ENCODE peak calls at places on chromosomes 4 and X, in five cellular contexts. One of them, this sample, is unnamed.
A peak's percentile ranks its signal among the peaks of the same experiment; 100 is the strongest.

GRCh38 chr4:150722908-150723362 is 141.0 kb downstream of the MAB21L2 start:
- DNase-seq in psoas muscle: peak; percentile 73
- DNase-seq in uterus: peak; percentile 23
- DNase-seq in AG04450: no peak
- DNase-seq in neural crest cell: no peak
- DNase-seq in this sample: no peak

GRCh38 chrX:42119076-42119475 is 195.7 kb upstream of the CASK start:
- DNase-seq in neural crest cell: no peak
- DNase-seq in AG04450: no peak
- DNase-seq in psoas muscle: no peak
- DNase-seq in uterus: no peak
- DNase-seq in this sample: no peak

GRCh38 chr4:177064724-177065394 is 244.8 kb upstream of the NEIL3 start:
- DNase-seq in uterus: no peak
- DNase-seq in psoas muscle: no peak
- DNase-seq in AG04450: no peak
- DNase-seq in neural crest cell: no peak
- DNase-seq in this sample: no peak

GRCh38 chr4:10599574-10599973 is 85.0 kb downstream of the CLNK start:
- DNase-seq in neural crest cell: no peak
- DNase-seq in uterus: no peak
- DNase-seq in AG04450: no peak
- DNase-seq in psoas muscle: no peak
- DNase-seq in this sample: no peak

GRCh38 chrX:129772796-129773431 is 6.8 kb upstream of the SASH3 start:
- DNase-seq in AG04450: no peak
- DNase-seq in psoas muscle: peak; percentile 79
- DNase-seq in uterus: no peak
- DNase-seq in neural crest cell: no peak
- DNase-seq in this sample: peak; percentile 45

GRCh38 chr4:169791527-169792156 is 33.9 kb upstream of the HPF1 start:
- DNase-seq in neural crest cell: peak; percentile 62
- DNase-seq in AG04450: no peak
- DNase-seq in uterus: peak; percentile 22
- DNase-seq in psoas muscle: peak; percentile 53
- DNase-seq in this sample: no peak

GRCh38 chr4:90093526-90093925 is 33.7 kb upstream of the CCSER1 start:
- DNase-seq in AG04450: no peak
- DNase-seq in neural crest cell: no peak
- DNase-seq in uterus: no peak
- DNase-seq in psoas muscle: no peak
- DNase-seq in this sample: no peak

GRCh38 chrX:114611018-114611619 is 27.2 kb downstream of the HTR2C start:
- DNase-seq in uterus: no peak
- DNase-seq in neural crest cell: peak; percentile 46
- DNase-seq in psoas muscle: no peak
- DNase-seq in AG04450: peak; percentile 7
- DNase-seq in this sample: peak; percentile 45

GRCh38 chrX:103608305-103608963 is 671 bp downstream of the TCEAL3 start:
- DNase-seq in AG04450: no peak
- DNase-seq in psoas muscle: peak; percentile 50
- DNase-seq in uterus: peak; percentile 27
- DNase-seq in neural crest cell: no peak
- DNase-seq in this sample: peak; percentile 20

GRCh38 chrX:47796433-47796906 is 40.2 kb upstream of the ZNF81 start:
- DNase-seq in uterus: no peak
- DNase-seq in AG04450: peak; percentile 18
- DNase-seq in neural crest cell: no peak
- DNase-seq in psoas muscle: no peak
- DNase-seq in this sample: no peak

GRCh38 chr4:43148481-43148880 is 256.0 kb downstream of the GRXCR1 start:
- DNase-seq in neural crest cell: no peak
- DNase-seq in uterus: no peak
- DNase-seq in AG04450: no peak
- DNase-seq in psoas muscle: no peak
- DNase-seq in this sample: no peak

GRCh38 chr4:112284662-112285411 is 867 bp downstream of the TIFA start:
- DNase-seq in neural crest cell: no peak
- DNase-seq in psoas muscle: no peak
- DNase-seq in uterus: no peak
- DNase-seq in AG04450: no peak
- DNase-seq in this sample: no peak

GRCh38 chr4:121070274-121070673 is 2.1 kb downstream of the NDNF start:
- DNase-seq in neural crest cell: no peak
- DNase-seq in uterus: no peak
- DNase-seq in AG04450: no peak
- DNase-seq in psoas muscle: no peak
- DNase-seq in this sample: no peak

GRCh38 chrX:42269186-42269585 is 345.8 kb upstream of the CASK start:
- DNase-seq in AG04450: no peak
- DNase-seq in neural crest cell: no peak
- DNase-seq in uterus: no peak
- DNase-seq in psoas muscle: no peak
- DNase-seq in this sample: no peak

GRCh38 chr4:5712517-5712916 is 1.5 kb downstream of the EVC start:
- DNase-seq in AG04450: no peak
- DNase-seq in uterus: no peak
- DNase-seq in neural crest cell: no peak
- DNase-seq in psoas muscle: no peak
- DNase-seq in this sample: peak; percentile 36

GRCh38 chrX:132071260-132071659 is 48.2 kb downstream of the STK26 start:
- DNase-seq in neural crest cell: no peak
- DNase-seq in uterus: no peak
- DNase-seq in psoas muscle: no peak
- DNase-seq in AG04450: no peak
- DNase-seq in this sample: no peak

GRCh38 chr4:83219344-83219990 is 65.1 kb downstream of the COQ2 start:
- DNase-seq in neural crest cell: no peak
- DNase-seq in AG04450: no peak
- DNase-seq in uterus: peak; percentile 33
- DNase-seq in psoas muscle: no peak
- DNase-seq in this sample: peak; percentile 22

GRCh38 chr4:74794341-74794801 is at the start of gene BTC:
- DNase-seq in AG04450: no peak
- DNase-seq in neural crest cell: peak; percentile 7
- DNase-seq in uterus: peak; percentile 23
- DNase-seq in psoas muscle: peak; percentile 47
- DNase-seq in this sample: peak; percentile 24

GRCh38 chr4:74789518-74789917 is 4.8 kb downstream of the BTC start:
- DNase-seq in psoas muscle: no peak
- DNase-seq in neural crest cell: no peak
- DNase-seq in uterus: no peak
- DNase-seq in AG04450: no peak
- DNase-seq in this sample: no peak

GRCh38 chr4:74790652-74791051 is 3.7 kb downstream of the BTC start:
- DNase-seq in neural crest cell: no peak
- DNase-seq in AG04450: no peak
- DNase-seq in uterus: no peak
- DNase-seq in psoas muscle: no peak
- DNase-seq in this sample: no peak

GRCh38 chr4:74796631-74797030 is 2.3 kb upstream of the BTC start:
- DNase-seq in uterus: no peak
- DNase-seq in neural crest cell: no peak
- DNase-seq in psoas muscle: no peak
- DNase-seq in AG04450: no peak
- DNase-seq in this sample: no peak

GRCh38 chr4:74793757-74794340 is 474 bp downstream of the BTC start:
- DNase-seq in uterus: peak; percentile 25
- DNase-seq in AG04450: no peak
- DNase-seq in neural crest cell: peak; percentile 51
- DNase-seq in psoas muscle: peak; percentile 60
- DNase-seq in this sample: peak; percentile 19
- TF ChIP-seq CTCF in uterus: no peak
- TF ChIP-seq CTCF in AG04450: no peak
- TF ChIP-seq CTCF in neural crest cell: peak; percentile 55
- TF ChIP-seq CTCF in psoas muscle: no peak
- TF ChIP-seq CTCF in this sample: no peak

GRCh38 chr4:128385683-128386304 is 98.2 kb upstream of the PGRMC2 start:
- DNase-seq in neural crest cell: no peak
- DNase-seq in psoas muscle: no peak
- DNase-seq in AG04450: no peak
- DNase-seq in uterus: no peak
- DNase-seq in this sample: peak; percentile 10
- TF ChIP-seq CTCF in neural crest cell: no peak
- TF ChIP-seq CTCF in psoas muscle: peak; percentile 8
- TF ChIP-seq CTCF in AG04450: peak; percentile 33
- TF ChIP-seq CTCF in uterus: no peak
- TF ChIP-seq CTCF in this sample: peak; percentile 23

DNA sequence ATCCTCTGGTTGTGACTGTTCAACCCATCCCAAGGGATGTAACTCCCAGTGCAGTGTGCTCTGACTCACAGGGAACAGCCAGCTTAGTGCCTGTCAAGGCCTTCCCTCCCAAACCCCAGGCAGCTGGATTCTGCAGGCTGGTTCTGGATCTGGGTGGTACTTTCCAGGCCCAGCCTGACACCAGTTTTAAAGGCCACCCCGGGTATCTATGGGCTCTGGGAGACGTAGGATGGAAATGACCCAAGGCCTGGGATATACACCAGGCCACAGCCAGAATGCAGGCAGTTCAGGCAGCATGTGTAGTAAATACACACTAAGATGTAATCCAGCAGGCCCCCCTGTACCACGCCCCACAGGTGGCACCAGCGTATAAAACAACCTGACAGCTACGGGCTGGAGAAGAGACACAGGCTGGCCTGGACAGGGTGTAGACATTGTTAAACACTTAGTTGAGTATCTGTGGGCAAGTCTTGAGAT is 64.2 kb downstream of the SPINK2 start:
- DNase-seq in uterus: no peak
- DNase-seq in neural crest cell: no peak
- DNase-seq in AG04450: no peak
- DNase-seq in psoas muscle: no peak
- DNase-seq in this sample: peak; percentile 26
- TF ChIP-seq CTCF in uterus: no peak
- TF ChIP-seq CTCF in neural crest cell: no peak
- TF ChIP-seq CTCF in AG04450: no peak
- TF ChIP-seq CTCF in psoas muscle: no peak
- TF ChIP-seq CTCF in this sample: peak; percentile 6

GRCh38 chr4:16269742-16270522 is 43.7 kb upstream of the TAPT1 start:
- DNase-seq in neural crest cell: no peak
- DNase-seq in uterus: no peak
- DNase-seq in psoas muscle: no peak
- DNase-seq in AG04450: no peak
- DNase-seq in this sample: no peak

GRCh38 chr4:16265820-16266219 is 39.5 kb upstream of the TAPT1 start:
- DNase-seq in psoas muscle: no peak
- DNase-seq in AG04450: no peak
- DNase-seq in neural crest cell: no peak
- DNase-seq in uterus: no peak
- DNase-seq in this sample: no peak

GRCh38 chr4:16268290-16268689 is 42.0 kb upstream of the TAPT1 start:
- DNase-seq in uterus: no peak
- DNase-seq in neural crest cell: no peak
- DNase-seq in psoas muscle: no peak
- DNase-seq in AG04450: no peak
- DNase-seq in this sample: no peak

GRCh38 chr4:16267639-16268038 is 41.4 kb upstream of the TAPT1 start:
- DNase-seq in uterus: no peak
- DNase-seq in neural crest cell: no peak
- DNase-seq in psoas muscle: no peak
- DNase-seq in AG04450: no peak
- DNase-seq in this sample: no peak

DNA sequence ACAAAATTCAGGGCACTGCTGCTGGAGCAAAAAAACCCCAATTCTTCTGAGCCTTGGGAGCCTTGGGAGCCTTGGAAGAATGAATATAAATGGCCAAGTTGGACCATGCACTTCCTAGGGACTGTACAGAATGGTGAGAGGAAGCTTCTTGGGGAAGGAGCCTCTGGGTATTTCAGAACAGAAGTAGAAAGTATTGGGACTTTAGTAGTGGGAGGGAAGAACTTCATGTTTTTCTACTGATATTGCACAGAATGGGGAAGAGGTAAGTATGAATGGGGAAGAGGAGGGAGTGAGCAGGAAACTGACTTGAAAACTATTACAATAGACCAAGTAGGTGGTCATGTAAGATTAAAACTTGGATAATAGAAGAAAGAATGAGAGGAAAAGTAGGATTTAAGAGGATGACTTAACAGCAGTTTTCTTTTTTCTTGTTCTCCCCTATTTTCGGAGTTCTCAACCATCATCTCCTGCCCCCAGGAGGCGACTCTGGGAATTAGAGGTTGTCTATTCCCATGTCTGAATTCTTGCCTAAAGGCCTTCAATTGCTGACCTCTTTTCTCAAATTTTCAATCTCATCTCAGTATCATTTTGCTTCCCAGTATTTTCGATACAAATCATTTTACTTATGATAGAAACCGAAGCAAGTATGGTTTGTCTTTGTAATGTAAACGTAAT is 44.5 kb upstream of the TAPT1 start:
- DNase-seq in AG04450: no peak
- DNase-seq in neural crest cell: no peak
- DNase-seq in psoas muscle: no peak
- DNase-seq in uterus: no peak
- DNase-seq in this sample: no peak
- TF ChIP-seq CTCF in AG04450: peak; percentile 17
- TF ChIP-seq CTCF in neural crest cell: peak; percentile 33
- TF ChIP-seq CTCF in psoas muscle: no peak
- TF ChIP-seq CTCF in uterus: no peak
- TF ChIP-seq CTCF in this sample: peak; percentile 5

GRCh38 chrX:134377537-134377936 is 82.4 kb upstream of the HPRT1 start:
- DNase-seq in AG04450: no peak
- DNase-seq in psoas muscle: no peak
- DNase-seq in neural crest cell: no peak
- DNase-seq in uterus: no peak
- DNase-seq in this sample: no peak
- TF ChIP-seq CTCF in AG04450: peak; percentile 43
- TF ChIP-seq CTCF in psoas muscle: no peak
- TF ChIP-seq CTCF in neural crest cell: peak; percentile 46
- TF ChIP-seq CTCF in uterus: no peak
- TF ChIP-seq CTCF in this sample: peak; percentile 36

GRCh38 chr4:68896749-68897148 is 54.9 kb downstream of the UGT2A3 start:
- DNase-seq in AG04450: no peak
- DNase-seq in psoas muscle: no peak
- DNase-seq in uterus: no peak
- DNase-seq in neural crest cell: no peak
- DNase-seq in this sample: no peak
- TF ChIP-seq CTCF in AG04450: no peak
- TF ChIP-seq CTCF in psoas muscle: no peak
- TF ChIP-seq CTCF in uterus: no peak
- TF ChIP-seq CTCF in neural crest cell: no peak
- TF ChIP-seq CTCF in this sample: no peak

GRCh38 chr4:118981839-118982381 is 93.3 kb downstream of the SYNPO2 start:
- DNase-seq in AG04450: peak; percentile 91
- DNase-seq in neural crest cell: peak; percentile 60
- DNase-seq in uterus: peak; percentile 66
- DNase-seq in psoas muscle: no peak
- DNase-seq in this sample: peak; percentile 76
- TF ChIP-seq CTCF in AG04450: peak; percentile 78
- TF ChIP-seq CTCF in neural crest cell: peak; percentile 87
- TF ChIP-seq CTCF in uterus: peak; percentile 92
- TF ChIP-seq CTCF in psoas muscle: peak; percentile 81
- TF ChIP-seq CTCF in this sample: peak; percentile 69

DNA sequence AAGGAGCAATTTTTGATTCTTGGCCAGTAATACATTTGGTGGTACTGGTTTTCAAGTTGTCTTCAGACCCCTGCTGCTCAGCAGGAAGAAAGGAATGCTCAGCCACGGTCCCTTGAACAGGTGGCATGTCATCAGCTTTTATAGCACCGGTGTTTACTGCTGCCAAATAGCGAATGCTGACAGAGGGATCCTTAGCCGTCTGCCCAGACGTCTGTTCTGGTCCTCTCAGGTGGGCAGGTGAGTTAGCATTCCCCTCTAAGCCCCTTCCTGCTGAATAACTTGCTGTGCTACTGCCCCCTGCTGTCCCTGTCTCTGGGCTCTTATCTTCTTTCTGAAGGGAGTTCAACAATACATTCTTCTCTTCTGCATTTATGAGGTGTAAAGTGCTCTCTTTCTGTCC is 28.4 kb downstream of the BOD1L1 start:
- DNase-seq in psoas muscle: no peak
- DNase-seq in uterus: no peak
- DNase-seq in neural crest cell: no peak
- DNase-seq in AG04450: no peak
- DNase-seq in this sample: no peak
- TF ChIP-seq CTCF in psoas muscle: no peak
- TF ChIP-seq CTCF in uterus: no peak
- TF ChIP-seq CTCF in neural crest cell: peak; percentile 36
- TF ChIP-seq CTCF in AG04450: peak; percentile 34
- TF ChIP-seq CTCF in this sample: no peak

This sample was measured in GM13977.